ENCODE peak calls at places on chromosomes 11 and 22, in ten cellular contexts. One of them, this sample, is unnamed.
A peak's percentile ranks its signal among the peaks of the same experiment; 100 is the strongest.

GRCh38 chr11:61162092-61162935 is 1.1 kb upstream of the VPS37C start:
- DNase-seq in upper lobe of right lung: no peak
- DNase-seq in foreskin fibroblast: no peak
- DNase-seq in cardiac muscle cell: peak; percentile 40
- DNase-seq in H9: no peak
- DNase-seq in HCT116: peak; percentile 82
- DNase-seq in Peyer's patch: no peak
- DNase-seq in fibroblast of the aortic adventitia: peak; percentile 51
- DNase-seq in tibial artery: no peak
- DNase-seq in HepG2: peak; percentile 69
- DNase-seq in this sample: no peak

GRCh38 chr11:67032830-67033555 is 10.1 kb downstream of the SYT12 start:
- DNase-seq in upper lobe of right lung: no peak
- DNase-seq in foreskin fibroblast: peak; percentile 85
- DNase-seq in cardiac muscle cell: no peak
- DNase-seq in H9: no peak
- DNase-seq in HCT116: no peak
- DNase-seq in Peyer's patch: no peak
- DNase-seq in fibroblast of the aortic adventitia: peak; percentile 91
- DNase-seq in tibial artery: peak; percentile 70
- DNase-seq in HepG2: no peak
- DNase-seq in this sample: no peak

GRCh38 chr11:57460017-57460755 is at the start of gene RTN4RL2:
- DNase-seq in upper lobe of right lung: peak; percentile 75
- DNase-seq in foreskin fibroblast: peak; percentile 39
- DNase-seq in cardiac muscle cell: peak; percentile 67
- DNase-seq in H9: peak; percentile 80
- DNase-seq in HCT116: peak; percentile 52
- DNase-seq in Peyer's patch: no peak
- DNase-seq in fibroblast of the aortic adventitia: peak; percentile 26
- DNase-seq in tibial artery: peak; percentile 30
- DNase-seq in HepG2: peak; percentile 48
- DNase-seq in this sample: no peak

GRCh38 chr11:10906521-10906920 is 48.7 kb upstream of the ZBED5 start:
- DNase-seq in upper lobe of right lung: no peak
- DNase-seq in foreskin fibroblast: peak; percentile 60
- DNase-seq in cardiac muscle cell: no peak
- DNase-seq in H9: no peak
- DNase-seq in HCT116: no peak
- DNase-seq in Peyer's patch: no peak
- DNase-seq in fibroblast of the aortic adventitia: peak; percentile 46
- DNase-seq in tibial artery: no peak
- DNase-seq in HepG2: no peak
- DNase-seq in this sample: no peak

GRCh38 chr22:28771195-28771791 is 1.2 kb upstream of the CCDC117 start:
- DNase-seq in upper lobe of right lung: no peak
- DNase-seq in foreskin fibroblast: no peak
- DNase-seq in cardiac muscle cell: no peak
- DNase-seq in H9: no peak
- DNase-seq in HCT116: no peak
- DNase-seq in Peyer's patch: no peak
- DNase-seq in fibroblast of the aortic adventitia: no peak
- DNase-seq in tibial artery: no peak
- DNase-seq in HepG2: peak; percentile 67
- DNase-seq in this sample: no peak

GRCh38 chr22:32600184-32600583 is 125.6 kb downstream of the FBXO7 start:
- DNase-seq in upper lobe of right lung: no peak
- DNase-seq in foreskin fibroblast: no peak
- DNase-seq in cardiac muscle cell: no peak
- DNase-seq in H9: no peak
- DNase-seq in HCT116: no peak
- DNase-seq in Peyer's patch: no peak
- DNase-seq in fibroblast of the aortic adventitia: no peak
- DNase-seq in tibial artery: no peak
- DNase-seq in HepG2: no peak
- DNase-seq in this sample: no peak

GRCh38 chr11:104151404-104152204 is 12.3 kb downstream of the PDGFD start:
- DNase-seq in upper lobe of right lung: no peak
- DNase-seq in foreskin fibroblast: no peak
- DNase-seq in cardiac muscle cell: no peak
- DNase-seq in H9: no peak
- DNase-seq in HCT116: peak; percentile 16
- DNase-seq in Peyer's patch: no peak
- DNase-seq in fibroblast of the aortic adventitia: peak; percentile 34
- DNase-seq in tibial artery: no peak
- DNase-seq in HepG2: no peak
- DNase-seq in this sample: no peak

GRCh38 chr11:5809122-5809519 is 397 bp downstream of the OR52N2 start:
- DNase-seq in upper lobe of right lung: no peak
- DNase-seq in foreskin fibroblast: no peak
- DNase-seq in cardiac muscle cell: no peak
- DNase-seq in H9: no peak
- DNase-seq in HCT116: no peak
- DNase-seq in Peyer's patch: no peak
- DNase-seq in fibroblast of the aortic adventitia: no peak
- DNase-seq in tibial artery: no peak
- DNase-seq in HepG2: no peak
- DNase-seq in this sample: no peak

GRCh38 chr22:29994941-29995340 is 85.3 kb upstream of the HORMAD2 start:
- DNase-seq in upper lobe of right lung: no peak
- DNase-seq in foreskin fibroblast: no peak
- DNase-seq in cardiac muscle cell: no peak
- DNase-seq in H9: no peak
- DNase-seq in HCT116: no peak
- DNase-seq in Peyer's patch: no peak
- DNase-seq in fibroblast of the aortic adventitia: peak; percentile 25
- DNase-seq in tibial artery: no peak
- DNase-seq in HepG2: peak; percentile 40
- DNase-seq in this sample: no peak

GRCh38 chr22:29992341-29993275 is 87.7 kb upstream of the HORMAD2 start:
- DNase-seq in upper lobe of right lung: no peak
- DNase-seq in foreskin fibroblast: no peak
- DNase-seq in cardiac muscle cell: no peak
- DNase-seq in H9: peak; percentile 33
- DNase-seq in HCT116: no peak
- DNase-seq in Peyer's patch: no peak
- DNase-seq in fibroblast of the aortic adventitia: no peak
- DNase-seq in tibial artery: no peak
- DNase-seq in HepG2: peak; percentile 6
- DNase-seq in this sample: no peak

GRCh38 chr22:29998627-29999026 is 81.6 kb upstream of the HORMAD2 start:
- DNase-seq in upper lobe of right lung: no peak
- DNase-seq in foreskin fibroblast: no peak
- DNase-seq in cardiac muscle cell: no peak
- DNase-seq in H9: no peak
- DNase-seq in HCT116: no peak
- DNase-seq in Peyer's patch: no peak
- DNase-seq in fibroblast of the aortic adventitia: peak; percentile 40
- DNase-seq in tibial artery: no peak
- DNase-seq in HepG2: no peak
- DNase-seq in this sample: no peak

GRCh38 chr22:29997516-29997915 is 82.7 kb upstream of the HORMAD2 start:
- DNase-seq in upper lobe of right lung: no peak
- DNase-seq in foreskin fibroblast: no peak
- DNase-seq in cardiac muscle cell: no peak
- DNase-seq in H9: no peak
- DNase-seq in HCT116: no peak
- DNase-seq in Peyer's patch: no peak
- DNase-seq in fibroblast of the aortic adventitia: no peak
- DNase-seq in tibial artery: no peak
- DNase-seq in HepG2: no peak
- DNase-seq in this sample: no peak

GRCh38 chr22:29994027-29994715 is 86.1 kb upstream of the HORMAD2 start:
- DNase-seq in upper lobe of right lung: no peak
- DNase-seq in foreskin fibroblast: no peak
- DNase-seq in cardiac muscle cell: no peak
- DNase-seq in H9: no peak
- DNase-seq in HCT116: no peak
- DNase-seq in Peyer's patch: no peak
- DNase-seq in fibroblast of the aortic adventitia: peak; percentile 47
- DNase-seq in tibial artery: no peak
- DNase-seq in HepG2: peak; percentile 62
- DNase-seq in this sample: peak; percentile 33
- TF ChIP-seq CTCF in upper lobe of right lung: peak; percentile 14
- TF ChIP-seq CTCF in foreskin fibroblast: no peak
- TF ChIP-seq CTCF in cardiac muscle cell: no peak
- TF ChIP-seq CTCF in H9: no peak
- TF ChIP-seq CTCF in HCT116: peak; percentile 27
- TF ChIP-seq CTCF in Peyer's patch: no peak
- TF ChIP-seq CTCF in fibroblast of the aortic adventitia: peak; percentile 10
- TF ChIP-seq CTCF in tibial artery: no peak
- TF ChIP-seq CTCF in HepG2: peak; percentile 38
- TF ChIP-seq CTCF in this sample: no peak

GRCh38 chr22:42630211-42630610 is 10.2 kb downstream of the ATP5MGL start:
- DNase-seq in upper lobe of right lung: no peak
- DNase-seq in foreskin fibroblast: no peak
- DNase-seq in cardiac muscle cell: no peak
- DNase-seq in H9: no peak
- DNase-seq in HCT116: no peak
- DNase-seq in Peyer's patch: no peak
- DNase-seq in fibroblast of the aortic adventitia: no peak
- DNase-seq in tibial artery: no peak
- DNase-seq in HepG2: no peak
- DNase-seq in this sample: no peak

GRCh38 chr22:42635531-42635930 is 4.9 kb downstream of the ATP5MGL start:
- DNase-seq in upper lobe of right lung: no peak
- DNase-seq in foreskin fibroblast: peak; percentile 91
- DNase-seq in cardiac muscle cell: no peak
- DNase-seq in H9: no peak
- DNase-seq in HCT116: peak; percentile 85
- DNase-seq in Peyer's patch: no peak
- DNase-seq in fibroblast of the aortic adventitia: peak; percentile 90
- DNase-seq in tibial artery: peak; percentile 93
- DNase-seq in HepG2: no peak
- DNase-seq in this sample: no peak

GRCh38 chr22:42633013-42633412 is 7.4 kb downstream of the ATP5MGL start:
- DNase-seq in upper lobe of right lung: no peak
- DNase-seq in foreskin fibroblast: no peak
- DNase-seq in cardiac muscle cell: no peak
- DNase-seq in H9: no peak
- DNase-seq in HCT116: no peak
- DNase-seq in Peyer's patch: no peak
- DNase-seq in fibroblast of the aortic adventitia: no peak
- DNase-seq in tibial artery: no peak
- DNase-seq in HepG2: no peak
- DNase-seq in this sample: no peak

GRCh38 chr22:42630901-42631602 is 9.3 kb downstream of the ATP5MGL start:
- DNase-seq in upper lobe of right lung: no peak
- DNase-seq in foreskin fibroblast: no peak
- DNase-seq in cardiac muscle cell: no peak
- DNase-seq in H9: no peak
- DNase-seq in HCT116: no peak
- DNase-seq in Peyer's patch: no peak
- DNase-seq in fibroblast of the aortic adventitia: no peak
- DNase-seq in tibial artery: no peak
- DNase-seq in HepG2: no peak
- DNase-seq in this sample: no peak

GRCh38 chr22:42632096-42632495 is 8.3 kb downstream of the ATP5MGL start:
- DNase-seq in upper lobe of right lung: no peak
- DNase-seq in foreskin fibroblast: no peak
- DNase-seq in cardiac muscle cell: no peak
- DNase-seq in H9: peak; percentile 36
- DNase-seq in HCT116: no peak
- DNase-seq in Peyer's patch: no peak
- DNase-seq in fibroblast of the aortic adventitia: no peak
- DNase-seq in tibial artery: no peak
- DNase-seq in HepG2: peak; percentile 47
- DNase-seq in this sample: no peak
- TF ChIP-seq CTCF in upper lobe of right lung: peak; percentile 7
- TF ChIP-seq CTCF in foreskin fibroblast: peak; percentile 35
- TF ChIP-seq CTCF in cardiac muscle cell: peak; percentile 32
- TF ChIP-seq CTCF in H9: peak; percentile 57
- TF ChIP-seq CTCF in HCT116: no peak
- TF ChIP-seq CTCF in Peyer's patch: no peak
- TF ChIP-seq CTCF in fibroblast of the aortic adventitia: peak; percentile 40
- TF ChIP-seq CTCF in tibial artery: no peak
- TF ChIP-seq CTCF in HepG2: peak; percentile 49
- TF ChIP-seq CTCF in this sample: peak; percentile 52

GRCh38 chr22:35719212-35719869 is 1.7 kb downstream of the APOL5 start:
- DNase-seq in upper lobe of right lung: no peak
- DNase-seq in foreskin fibroblast: no peak
- DNase-seq in cardiac muscle cell: no peak
- DNase-seq in H9: no peak
- DNase-seq in HCT116: no peak
- DNase-seq in Peyer's patch: no peak
- DNase-seq in fibroblast of the aortic adventitia: no peak
- DNase-seq in tibial artery: no peak
- DNase-seq in HepG2: no peak
- DNase-seq in this sample: no peak
- TF ChIP-seq CTCF in upper lobe of right lung: no peak
- TF ChIP-seq CTCF in foreskin fibroblast: no peak
- TF ChIP-seq CTCF in cardiac muscle cell: no peak
- TF ChIP-seq CTCF in H9: peak; percentile 59
- TF ChIP-seq CTCF in HCT116: peak; percentile 23
- TF ChIP-seq CTCF in Peyer's patch: no peak
- TF ChIP-seq CTCF in fibroblast of the aortic adventitia: peak; percentile 4
- TF ChIP-seq CTCF in tibial artery: no peak
- TF ChIP-seq CTCF in HepG2: no peak
- TF ChIP-seq CTCF in this sample: no peak

GRCh38 chr22:40157546-40157945 is 20.2 kb upstream of the TNRC6B start:
- DNase-seq in upper lobe of right lung: no peak
- DNase-seq in foreskin fibroblast: no peak
- DNase-seq in cardiac muscle cell: no peak
- DNase-seq in H9: no peak
- DNase-seq in HCT116: no peak
- DNase-seq in Peyer's patch: no peak
- DNase-seq in fibroblast of the aortic adventitia: no peak
- DNase-seq in tibial artery: no peak
- DNase-seq in HepG2: no peak
- DNase-seq in this sample: no peak

GRCh38 chr22:40153186-40153585 is 24.5 kb upstream of the TNRC6B start:
- DNase-seq in upper lobe of right lung: no peak
- DNase-seq in foreskin fibroblast: no peak
- DNase-seq in cardiac muscle cell: no peak
- DNase-seq in H9: no peak
- DNase-seq in HCT116: no peak
- DNase-seq in Peyer's patch: no peak
- DNase-seq in fibroblast of the aortic adventitia: no peak
- DNase-seq in tibial artery: no peak
- DNase-seq in HepG2: no peak
- DNase-seq in this sample: no peak

GRCh38 chr22:40161182-40161581 is 16.5 kb upstream of the TNRC6B start:
- DNase-seq in upper lobe of right lung: no peak
- DNase-seq in foreskin fibroblast: no peak
- DNase-seq in cardiac muscle cell: no peak
- DNase-seq in H9: no peak
- DNase-seq in HCT116: no peak
- DNase-seq in Peyer's patch: no peak
- DNase-seq in fibroblast of the aortic adventitia: no peak
- DNase-seq in tibial artery: no peak
- DNase-seq in HepG2: no peak
- DNase-seq in this sample: no peak

GRCh38 chr22:40153705-40154104 is 24.0 kb upstream of the TNRC6B start:
- DNase-seq in upper lobe of right lung: no peak
- DNase-seq in foreskin fibroblast: no peak
- DNase-seq in cardiac muscle cell: no peak
- DNase-seq in H9: no peak
- DNase-seq in HCT116: no peak
- DNase-seq in Peyer's patch: no peak
- DNase-seq in fibroblast of the aortic adventitia: no peak
- DNase-seq in tibial artery: no peak
- DNase-seq in HepG2: no peak
- DNase-seq in this sample: no peak

DNA sequence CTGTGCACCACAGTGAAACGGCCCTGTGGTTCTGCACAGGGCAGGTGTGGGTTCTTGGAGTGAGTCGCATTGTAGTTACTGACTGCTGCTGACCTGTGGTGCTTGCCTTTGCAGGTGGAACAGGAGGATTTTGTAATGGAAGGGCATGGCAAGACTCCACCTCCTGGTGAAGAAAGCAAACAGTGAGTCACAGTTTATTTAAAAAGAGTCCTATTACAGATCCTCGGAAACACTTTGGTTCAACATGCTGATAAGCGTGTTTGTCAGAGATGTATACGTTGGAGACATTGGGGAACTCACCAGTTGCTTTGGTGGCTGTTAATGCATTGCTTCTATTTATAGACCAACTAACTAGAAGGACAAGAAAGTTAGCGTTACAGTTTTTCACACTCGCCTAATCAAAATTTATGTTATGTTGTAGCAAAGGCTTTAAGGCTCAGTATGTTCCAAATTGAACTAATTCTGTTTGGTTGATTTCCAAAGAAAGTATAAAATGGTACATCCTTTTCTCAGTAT is 21.7 kb upstream of the TNRC6B start:
- DNase-seq in upper lobe of right lung: no peak
- DNase-seq in foreskin fibroblast: peak; percentile 23
- DNase-seq in cardiac muscle cell: peak; percentile 72
- DNase-seq in H9: peak; percentile 69
- DNase-seq in HCT116: peak; percentile 51
- DNase-seq in Peyer's patch: no peak
- DNase-seq in fibroblast of the aortic adventitia: peak; percentile 42
- DNase-seq in tibial artery: no peak
- DNase-seq in HepG2: peak; percentile 93
- DNase-seq in this sample: no peak
- TF ChIP-seq CTCF in upper lobe of right lung: peak; percentile 33
- TF ChIP-seq CTCF in foreskin fibroblast: peak; percentile 5
- TF ChIP-seq CTCF in cardiac muscle cell: peak; percentile 38
- TF ChIP-seq CTCF in H9: peak; percentile 51
- TF ChIP-seq CTCF in HCT116: no peak
- TF ChIP-seq CTCF in Peyer's patch: no peak
- TF ChIP-seq CTCF in fibroblast of the aortic adventitia: peak; percentile 26
- TF ChIP-seq CTCF in tibial artery: no peak
- TF ChIP-seq CTCF in HepG2: peak; percentile 55
- TF ChIP-seq CTCF in this sample: peak; percentile 15

This sample was measured in HFF-Myc.